ENCODE peak calls at places on chromosomes 16 and 17, in five cellular contexts. S is cardiac muscle cell, Z is amniotic stem cell, J is RPMI7951, N is AG04450. O is an unnamed sample.
A peak's percentile ranks its signal among the peaks of the same experiment; 100 is the strongest.

GRCh38 chr17:27379863-27380533 is 76.2 kb upstream of the KSR1 start:
- DNase-seq in S (peak; percentile 78), Z (no peak), J (peak; percentile 77), N (no peak), O (no peak)

GRCh38 chr16:88524973-88525662 is 45.1 kb upstream of the ZC3H18 start:
- DNase-seq in S (no peak), Z (no peak), J (no peak), N (no peak), O (no peak)

GRCh38 chr17:43468746-43469544 is 14.8 kb upstream of the DHX8 start:
- DNase-seq in S (peak; percentile 41), Z (peak; percentile 67), J (peak; percentile 97), N (peak; percentile 23), O (peak; percentile 83)

GRCh38 chr16:84260766-84261165 is 21.0 kb upstream of the KCNG4 start:
- DNase-seq in S (no peak), Z (no peak), J (no peak), N (no peak), O (no peak)

GRCh38 chr17:79205688-79206205 is 131.1 kb downstream of the ENGASE start:
- DNase-seq in S (no peak), Z (no peak), J (no peak), N (no peak), O (no peak)

GRCh38 chr17:8469964-8470363 is 34.3 kb downstream of the NDEL1 start:
- DNase-seq in S (no peak), Z (no peak), J (no peak), N (no peak), O (no peak)

GRCh38 chr16:69619514-69619913 is 53.7 kb downstream of the NFAT5 start:
- DNase-seq in S (peak; percentile 43), Z (no peak), J (no peak), N (no peak), O (no peak)

GRCh38 chr16:77898671-77899211 is 110.4 kb downstream of the VAT1L start:
- DNase-seq in S (peak; percentile 34), Z (no peak), J (peak; percentile 89), N (peak; percentile 81), O (peak; percentile 23)

GRCh38 chr17:45906237-45906636 is 11.9 kb downstream of the MAPT start:
- DNase-seq in S (no peak), Z (no peak), J (no peak), N (no peak), O (no peak)

GRCh38 chr17:50596191-50597037 is 35.9 kb downstream of the CACNA1G start:
- DNase-seq in S (no peak), Z (no peak), J (no peak), N (no peak), O (no peak)

GRCh38 chr17:53749178-53749577 is 73.5 kb upstream of the KIF2B start:
- DNase-seq in S (peak; percentile 40), Z (no peak), J (peak; percentile 48), N (no peak), O (peak; percentile 50)

GRCh38 chr16:89395150-89396142 is 94.9 kb downstream of the ANKRD11 start:
- DNase-seq in S (peak; percentile 99), Z (peak; percentile 92), J (peak; percentile 97), N (peak; percentile 95), O (peak; percentile 96)

GRCh38 chr17:17541640-17542001 is 45.4 kb upstream of the RASD1 start:
- DNase-seq in S (no peak), Z (no peak), J (no peak), N (no peak), O (no peak)

GRCh38 chr17:67573987-67574657 is 143.6 kb upstream of the NOL11 start:
- DNase-seq in S (no peak), Z (no peak), J (no peak), N (no peak), O (no peak)

GRCh38 chr17:2388020-2388704 is 12.7 kb downstream of the MNT start:
- DNase-seq in S (no peak), Z (no peak), J (no peak), N (no peak), O (no peak)

GRCh38 chr17:81909966-81910839 is 996 bp downstream of the PCYT2 start:
- DNase-seq in S (no peak), Z (no peak), J (no peak), N (no peak), O (no peak)

GRCh38 chr17:36850794-36851193 is 86.5 kb upstream of the LHX1 start:
- DNase-seq in S (peak; percentile 67), Z (no peak), J (peak; percentile 89), N (no peak), O (peak; percentile 8)

GRCh38 chr16:13863075-13863765 is 56.7 kb upstream of the ERCC4 start:
- DNase-seq in S (peak; percentile 4), Z (no peak), J (peak; percentile 52), N (no peak), O (no peak)

GRCh38 chr17:75109407-75110236 is at the start of gene ARMC7:
- DNase-seq in S (peak; percentile 82), Z (no peak), J (peak; percentile 75), N (peak; percentile 49), O (no peak)

GRCh38 chr16:81573533-81573932 is 128.9 kb downstream of the CMIP start:
- DNase-seq in S (no peak), Z (no peak), J (no peak), N (no peak), O (no peak)

GRCh38 chr17:21209511-21210175 is 4.3 kb downstream of the TMEM11 start:
- DNase-seq in S (no peak), Z (no peak), J (no peak), N (no peak), O (no peak)

GRCh38 chr16:69201787-69202186 is 14.8 kb downstream of the SNTB2 start:
- DNase-seq in S (no peak), Z (no peak), J (no peak), N (no peak), O (no peak)

GRCh38 chr17:78677303-78678219 is 100.4 kb upstream of the DNAH17 start:
- DNase-seq in S (no peak), Z (no peak), J (peak; percentile 60), N (no peak), O (no peak)

GRCh38 chr17:48565024-48565558 is 13.1 kb downstream of the HOXB4 start:
- DNase-seq in S (no peak), Z (no peak), J (no peak), N (no peak), O (no peak)

GRCh38 chr17:55524440-55525220 is 13.4 kb upstream of the SMIM36 start:
- DNase-seq in S (no peak), Z (no peak), J (no peak), N (no peak), O (no peak)

GRCh38 chr16:2692251-2692947 is 10.1 kb downstream of the KCTD5 start:
- DNase-seq in S (no peak), Z (no peak), J (no peak), N (no peak), O (no peak)

GRCh38 chr17:49218941-49219913 is 8.7 kb downstream of the ABI3 start:
- DNase-seq in S (no peak), Z (no peak), J (no peak), N (no peak), O (no peak)

GRCh38 chr17:10871914-10872313 is 34.0 kb upstream of the PIRT start:
- DNase-seq in S (no peak), Z (no peak), J (no peak), N (no peak), O (no peak)

GRCh38 chr17:28738680-28739384 is 5.0 kb upstream of the TRAF4 start:
- DNase-seq in S (no peak), Z (no peak), J (no peak), N (no peak), O (no peak)

GRCh38 chr17:44754276-44754675 is 4.5 kb upstream of the ADAM11 start:
- DNase-seq in S (no peak), Z (no peak), J (no peak), N (no peak), O (no peak)

GRCh38 chr17:72969293-72969692 is 123.2 kb downstream of the SLC39A11 start:
- DNase-seq in S (no peak), Z (no peak), J (no peak), N (no peak), O (no peak)

GRCh38 chr17:67143318-67143717 is 99.0 kb downstream of the CACNG1 start:
- DNase-seq in S (no peak), Z (no peak), J (no peak), N (no peak), O (no peak)

GRCh38 chr17:69246726-69247375 is 18.2 kb upstream of the ABCA10 start:
- DNase-seq in S (peak; percentile 76), Z (peak; percentile 57), J (peak; percentile 37), N (no peak), O (peak; percentile 45)

GRCh38 chr17:67633751-67634191 is 84.0 kb upstream of the NOL11 start:
- DNase-seq in S (no peak), Z (no peak), J (no peak), N (no peak), O (no peak)

GRCh38 chr17:76949913-76950695 is 81.9 kb downstream of the MGAT5B start:
- DNase-seq in S (no peak), Z (no peak), J (no peak), N (no peak), O (no peak)

GRCh38 chr16:9092282-9092962 is 978 bp downstream of the HAPSTR1 start:
- DNase-seq in S (no peak), Z (no peak), J (peak; percentile 33), N (no peak), O (no peak)